ENCODE peak calls at places on chromosome 12, in six cellular contexts. One of them, this sample, is unnamed.

GRCh38 chr12:58030566-58031279 is 89.4 kb downstream of the ATP23 start:
- DNase-seq in NCI-H1105: no peak
- DNase-seq in SK-N-SH: no peak
- DNase-seq in EL: peak
- DNase-seq in body of pancreas: no peak
- DNase-seq in caudate nucleus: no peak
- DNase-seq in this sample: no peak

GRCh38 chr12:76340680-76341435 is 7.4 kb downstream of the BBS10 start:
- DNase-seq in NCI-H1105: no peak
- DNase-seq in SK-N-SH: no peak
- DNase-seq in EL: no peak
- DNase-seq in body of pancreas: peak
- DNase-seq in caudate nucleus: no peak
- DNase-seq in this sample: no peak

GRCh38 chr12:728781-729180 is 23.6 kb upstream of the WNK1 start:
- DNase-seq in NCI-H1105: no peak
- DNase-seq in SK-N-SH: no peak
- DNase-seq in EL: no peak
- DNase-seq in body of pancreas: no peak
- DNase-seq in caudate nucleus: no peak
- DNase-seq in this sample: no peak

GRCh38 chr12:94148841-94149780 is 734 bp downstream of the PLXNC1 start:
- DNase-seq in NCI-H1105: peak
- DNase-seq in SK-N-SH: peak
- DNase-seq in EL: peak
- DNase-seq in body of pancreas: peak
- DNase-seq in caudate nucleus: peak
- DNase-seq in this sample: peak

GRCh38 chr12:122545855-122546254 is 18.8 kb downstream of the KNTC1 start:
- DNase-seq in NCI-H1105: no peak
- DNase-seq in SK-N-SH: no peak
- DNase-seq in EL: no peak
- DNase-seq in body of pancreas: no peak
- DNase-seq in caudate nucleus: no peak
- DNase-seq in this sample: no peak

GRCh38 chr12:113471619-113472171 is at the start of gene LHX5:
- DNase-seq in NCI-H1105: peak
- DNase-seq in SK-N-SH: peak
- DNase-seq in EL: no peak
- DNase-seq in body of pancreas: no peak
- DNase-seq in caudate nucleus: no peak
- DNase-seq in this sample: peak

GRCh38 chr12:56103823-56104108 is 593 bp upstream of the PA2G4 start:
- DNase-seq in NCI-H1105: no peak
- DNase-seq in SK-N-SH: no peak
- DNase-seq in EL: no peak
- DNase-seq in body of pancreas: no peak
- DNase-seq in caudate nucleus: no peak
- DNase-seq in this sample: no peak

GRCh38 chr12:21526053-21526452 is at the start of gene SPX:
- DNase-seq in NCI-H1105: no peak
- DNase-seq in SK-N-SH: no peak
- DNase-seq in EL: peak
- DNase-seq in body of pancreas: peak
- DNase-seq in caudate nucleus: no peak
- DNase-seq in this sample: no peak

GRCh38 chr12:2651061-2651965 is 143.5 kb upstream of the FKBP4 start:
- DNase-seq in NCI-H1105: no peak
- DNase-seq in SK-N-SH: no peak
- DNase-seq in EL: no peak
- DNase-seq in body of pancreas: no peak
- DNase-seq in caudate nucleus: no peak
- DNase-seq in this sample: no peak

GRCh38 chr12:91616401-91616800 is 433.8 kb upstream of the DCN start:
- DNase-seq in NCI-H1105: no peak
- DNase-seq in SK-N-SH: no peak
- DNase-seq in EL: no peak
- DNase-seq in body of pancreas: no peak
- DNase-seq in caudate nucleus: no peak
- DNase-seq in this sample: no peak

GRCh38 chr12:93714382-93714781 is 37.2 kb downstream of the CRADD start:
- DNase-seq in NCI-H1105: no peak
- DNase-seq in SK-N-SH: no peak
- DNase-seq in EL: peak
- DNase-seq in body of pancreas: peak
- DNase-seq in caudate nucleus: no peak
- DNase-seq in this sample: no peak

GRCh38 chr12:43306066-43306465 is 245.9 kb downstream of the ADAMTS20 start:
- DNase-seq in NCI-H1105: no peak
- DNase-seq in SK-N-SH: no peak
- DNase-seq in EL: peak
- DNase-seq in body of pancreas: no peak
- DNase-seq in caudate nucleus: no peak
- DNase-seq in this sample: no peak

GRCh38 chr12:72602616-72603015 is 330.4 kb downstream of the TRHDE start:
- DNase-seq in NCI-H1105: no peak
- DNase-seq in SK-N-SH: no peak
- DNase-seq in EL: no peak
- DNase-seq in body of pancreas: no peak
- DNase-seq in caudate nucleus: no peak
- DNase-seq in this sample: no peak

GRCh38 chr12:90216815-90217214 is 508.2 kb upstream of the ATP2B1 start:
- DNase-seq in NCI-H1105: no peak
- DNase-seq in SK-N-SH: no peak
- DNase-seq in EL: peak
- DNase-seq in body of pancreas: peak
- DNase-seq in caudate nucleus: no peak
- DNase-seq in this sample: no peak

GRCh38 chr12:10279937-10280336 is 27.7 kb upstream of the KLRD1 start:
- DNase-seq in NCI-H1105: no peak
- DNase-seq in SK-N-SH: no peak
- DNase-seq in EL: no peak
- DNase-seq in body of pancreas: no peak
- DNase-seq in caudate nucleus: no peak
- DNase-seq in this sample: no peak

GRCh38 chr12:81699572-81699971 is 59.6 kb downstream of the PPFIA2 start:
- DNase-seq in NCI-H1105: no peak
- DNase-seq in SK-N-SH: no peak
- DNase-seq in EL: no peak
- DNase-seq in body of pancreas: no peak
- DNase-seq in caudate nucleus: no peak
- DNase-seq in this sample: no peak

GRCh38 chr12:90024261-90024660 is 315.6 kb upstream of the ATP2B1 start:
- DNase-seq in NCI-H1105: no peak
- DNase-seq in SK-N-SH: no peak
- DNase-seq in EL: peak
- DNase-seq in body of pancreas: no peak
- DNase-seq in caudate nucleus: no peak
- DNase-seq in this sample: no peak

GRCh38 chr12:130715996-130716917 is at the start of gene RIMBP2:
- DNase-seq in NCI-H1105: peak
- DNase-seq in SK-N-SH: peak
- DNase-seq in EL: peak
- DNase-seq in body of pancreas: peak
- DNase-seq in caudate nucleus: peak
- DNase-seq in this sample: peak

GRCh38 chr12:33439587-33440011 is at the start of gene SYT10:
- DNase-seq in NCI-H1105: peak
- DNase-seq in SK-N-SH: peak
- DNase-seq in EL: no peak
- DNase-seq in body of pancreas: no peak
- DNase-seq in caudate nucleus: peak
- DNase-seq in this sample: no peak